ENCODE peak calls at places on chromosomes 13 and 19, in eight cellular contexts. One of them, this sample, is unnamed.

GRCh38 chr19:12939292-12939606 is 840 bp downstream of the CALR start:
- DNase-seq in body of pancreas: peak
- DNase-seq in psoas muscle: no peak
- DNase-seq in neural progenitor cell: peak
- DNase-seq in CD4-positive, alpha-beta T cell: no peak
- DNase-seq in BE2C: no peak
- DNase-seq in IMR-90: peak
- DNase-seq in AG09309: no peak
- DNase-seq in this sample: no peak

GRCh38 chr19:41510484-41510883 is 65.5 kb upstream of the CEACAM21 start:
- DNase-seq in body of pancreas: no peak
- DNase-seq in psoas muscle: no peak
- DNase-seq in neural progenitor cell: no peak
- DNase-seq in CD4-positive, alpha-beta T cell: no peak
- DNase-seq in BE2C: no peak
- DNase-seq in IMR-90: no peak
- DNase-seq in AG09309: no peak
- DNase-seq in this sample: no peak

GRCh38 chr19:14840206-14840605 is 5.2 kb upstream of the OR7A5 start:
- DNase-seq in body of pancreas: no peak
- DNase-seq in psoas muscle: no peak
- DNase-seq in neural progenitor cell: no peak
- DNase-seq in CD4-positive, alpha-beta T cell: no peak
- DNase-seq in BE2C: no peak
- DNase-seq in IMR-90: no peak
- DNase-seq in AG09309: no peak
- DNase-seq in this sample: no peak

GRCh38 chr13:39910833-39911232 is 255.4 kb downstream of the COG6 start:
- DNase-seq in body of pancreas: no peak
- DNase-seq in psoas muscle: peak
- DNase-seq in neural progenitor cell: no peak
- DNase-seq in CD4-positive, alpha-beta T cell: no peak
- DNase-seq in BE2C: no peak
- DNase-seq in IMR-90: no peak
- DNase-seq in AG09309: peak
- DNase-seq in this sample: no peak

GRCh38 chr19:50897612-50898011 is 13.6 kb downstream of the KLK4 start:
- DNase-seq in body of pancreas: no peak
- DNase-seq in psoas muscle: no peak
- DNase-seq in neural progenitor cell: no peak
- DNase-seq in CD4-positive, alpha-beta T cell: no peak
- DNase-seq in BE2C: no peak
- DNase-seq in IMR-90: no peak
- DNase-seq in AG09309: no peak
- DNase-seq in this sample: no peak

GRCh38 chr19:41696402-41697197 is 8.5 kb upstream of the CEACAM7 start:
- DNase-seq in body of pancreas: no peak
- DNase-seq in psoas muscle: no peak
- DNase-seq in neural progenitor cell: no peak
- DNase-seq in CD4-positive, alpha-beta T cell: no peak
- DNase-seq in BE2C: no peak
- DNase-seq in IMR-90: no peak
- DNase-seq in AG09309: no peak
- DNase-seq in this sample: peak

GRCh38 chr19:47094557-47095517 is 18.7 kb downstream of the ZC3H4 start:
- DNase-seq in body of pancreas: peak
- DNase-seq in psoas muscle: no peak
- DNase-seq in neural progenitor cell: no peak
- DNase-seq in CD4-positive, alpha-beta T cell: no peak
- DNase-seq in BE2C: no peak
- DNase-seq in IMR-90: no peak
- DNase-seq in AG09309: no peak
- DNase-seq in this sample: peak

GRCh38 chr13:99690426-99691189 is 189.3 kb downstream of the TM9SF2 start:
- DNase-seq in body of pancreas: no peak
- DNase-seq in psoas muscle: no peak
- DNase-seq in neural progenitor cell: peak
- DNase-seq in CD4-positive, alpha-beta T cell: no peak
- DNase-seq in BE2C: no peak
- DNase-seq in IMR-90: no peak
- DNase-seq in AG09309: no peak
- DNase-seq in this sample: no peak

GRCh38 chr19:45400192-45400591 is 4.7 kb downstream of the PPP1R13L start:
- DNase-seq in body of pancreas: no peak
- DNase-seq in psoas muscle: no peak
- DNase-seq in neural progenitor cell: no peak
- DNase-seq in CD4-positive, alpha-beta T cell: no peak
- DNase-seq in BE2C: no peak
- DNase-seq in IMR-90: no peak
- DNase-seq in AG09309: no peak
- DNase-seq in this sample: peak

GRCh38 chr13:23753523-23753922 is 135.7 kb downstream of the MIPEP start:
- DNase-seq in body of pancreas: peak
- DNase-seq in psoas muscle: no peak
- DNase-seq in neural progenitor cell: no peak
- DNase-seq in CD4-positive, alpha-beta T cell: no peak
- DNase-seq in BE2C: no peak
- DNase-seq in IMR-90: peak
- DNase-seq in AG09309: no peak
- DNase-seq in this sample: peak

GRCh38 chr13:32115069-32115468 is 83.5 kb downstream of the FRY start:
- DNase-seq in body of pancreas: no peak
- DNase-seq in psoas muscle: no peak
- DNase-seq in neural progenitor cell: no peak
- DNase-seq in CD4-positive, alpha-beta T cell: no peak
- DNase-seq in BE2C: no peak
- DNase-seq in IMR-90: no peak
- DNase-seq in AG09309: no peak
- DNase-seq in this sample: no peak

GRCh38 chr13:44306401-44307192 is 67.0 kb upstream of the SERP2 start:
- DNase-seq in body of pancreas: no peak
- DNase-seq in psoas muscle: peak
- DNase-seq in neural progenitor cell: peak
- DNase-seq in CD4-positive, alpha-beta T cell: no peak
- DNase-seq in BE2C: no peak
- DNase-seq in IMR-90: peak
- DNase-seq in AG09309: peak
- DNase-seq in this sample: peak

GRCh38 chr19:16326401-16327130 is 1.9 kb downstream of the KLF2 start:
- DNase-seq in body of pancreas: no peak
- DNase-seq in psoas muscle: peak
- DNase-seq in neural progenitor cell: peak
- DNase-seq in CD4-positive, alpha-beta T cell: peak
- DNase-seq in BE2C: no peak
- DNase-seq in IMR-90: no peak
- DNase-seq in AG09309: no peak
- DNase-seq in this sample: no peak

DNA sequence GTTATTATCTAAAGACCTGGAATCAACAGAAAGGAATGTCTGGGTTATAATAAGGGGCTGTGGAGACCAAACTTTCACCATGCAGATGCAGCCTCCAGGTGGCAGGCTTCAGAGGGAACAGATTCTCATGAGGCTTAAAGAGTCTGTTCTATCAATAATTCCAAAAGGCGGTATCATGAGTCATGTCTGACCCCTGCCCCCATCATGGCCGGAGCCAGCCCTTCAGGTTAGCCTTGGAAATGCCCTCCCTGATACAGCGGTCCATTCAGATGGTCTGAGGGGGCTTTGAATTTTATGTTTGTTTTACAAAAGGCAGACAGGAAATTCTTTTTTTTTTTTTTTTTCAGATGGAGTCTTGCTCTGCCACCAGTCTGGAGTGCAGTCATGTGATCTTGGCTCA is 21.7 kb upstream of the LAMP1 start:
- DNase-seq in body of pancreas: peak
- DNase-seq in psoas muscle: peak
- DNase-seq in neural progenitor cell: peak
- DNase-seq in CD4-positive, alpha-beta T cell: peak
- DNase-seq in BE2C: peak
- DNase-seq in IMR-90: peak
- DNase-seq in AG09309: peak
- DNase-seq in this sample: peak
- TF ChIP-seq CTCF in body of pancreas: peak
- TF ChIP-seq CTCF in psoas muscle: peak
- TF ChIP-seq CTCF in neural progenitor cell: peak
- TF ChIP-seq CTCF in CD4-positive, alpha-beta T cell: peak
- TF ChIP-seq CTCF in BE2C: peak
- TF ChIP-seq CTCF in IMR-90: peak
- TF ChIP-seq CTCF in AG09309: peak
- TF ChIP-seq CTCF in this sample: peak

GRCh38 chr19:29577662-29577963 is 28.5 kb upstream of the POP4 start:
- DNase-seq in body of pancreas: no peak
- DNase-seq in psoas muscle: no peak
- DNase-seq in neural progenitor cell: no peak
- DNase-seq in CD4-positive, alpha-beta T cell: no peak
- DNase-seq in BE2C: no peak
- DNase-seq in IMR-90: no peak
- DNase-seq in AG09309: no peak
- DNase-seq in this sample: no peak

GRCh38 chr19:29574518-29574917 is 31.6 kb upstream of the POP4 start:
- DNase-seq in body of pancreas: no peak
- DNase-seq in psoas muscle: no peak
- DNase-seq in neural progenitor cell: no peak
- DNase-seq in CD4-positive, alpha-beta T cell: no peak
- DNase-seq in BE2C: no peak
- DNase-seq in IMR-90: no peak
- DNase-seq in AG09309: no peak
- DNase-seq in this sample: no peak

GRCh38 chr19:29578349-29578748 is 27.7 kb upstream of the POP4 start:
- DNase-seq in body of pancreas: no peak
- DNase-seq in psoas muscle: no peak
- DNase-seq in neural progenitor cell: no peak
- DNase-seq in CD4-positive, alpha-beta T cell: no peak
- DNase-seq in BE2C: no peak
- DNase-seq in IMR-90: no peak
- DNase-seq in AG09309: no peak
- DNase-seq in this sample: no peak

GRCh38 chr19:29576761-29577661 is 29.1 kb upstream of the POP4 start:
- DNase-seq in body of pancreas: no peak
- DNase-seq in psoas muscle: no peak
- DNase-seq in neural progenitor cell: no peak
- DNase-seq in CD4-positive, alpha-beta T cell: no peak
- DNase-seq in BE2C: no peak
- DNase-seq in IMR-90: peak
- DNase-seq in AG09309: no peak
- DNase-seq in this sample: no peak

DNA sequence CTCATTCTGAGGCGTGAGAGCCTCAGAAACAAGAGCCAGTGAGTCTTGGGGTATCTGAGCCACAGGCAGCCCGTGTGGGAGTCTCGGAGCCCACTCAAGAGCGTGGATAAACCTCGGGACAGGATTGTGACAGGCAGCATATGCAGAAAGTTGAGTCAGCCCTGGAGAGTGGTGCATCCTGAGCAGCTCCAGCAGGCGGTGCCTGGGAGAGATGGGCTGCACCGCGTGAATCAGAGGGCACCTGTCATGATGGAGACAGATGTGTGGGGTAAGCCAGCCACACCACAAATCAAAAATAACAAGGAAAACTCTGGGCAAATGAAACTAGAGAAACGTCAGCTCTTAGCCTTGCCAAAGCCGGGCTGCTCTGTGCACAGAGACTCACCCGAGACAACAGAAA is 30.0 kb upstream of the POP4 start:
- DNase-seq in body of pancreas: no peak
- DNase-seq in psoas muscle: no peak
- DNase-seq in neural progenitor cell: no peak
- DNase-seq in CD4-positive, alpha-beta T cell: no peak
- DNase-seq in BE2C: no peak
- DNase-seq in IMR-90: peak
- DNase-seq in AG09309: no peak
- DNase-seq in this sample: no peak
- TF ChIP-seq CTCF in body of pancreas: no peak
- TF ChIP-seq CTCF in psoas muscle: no peak
- TF ChIP-seq CTCF in neural progenitor cell: no peak
- TF ChIP-seq CTCF in CD4-positive, alpha-beta T cell: no peak
- TF ChIP-seq CTCF in BE2C: no peak
- TF ChIP-seq CTCF in IMR-90: no peak
- TF ChIP-seq CTCF in AG09309: no peak
- TF ChIP-seq CTCF in this sample: no peak

GRCh38 chr13:95418946-95419345 is 117.7 kb upstream of the ABCC4 start:
- DNase-seq in body of pancreas: no peak
- DNase-seq in psoas muscle: no peak
- DNase-seq in neural progenitor cell: no peak
- DNase-seq in CD4-positive, alpha-beta T cell: no peak
- DNase-seq in BE2C: no peak
- DNase-seq in IMR-90: no peak
- DNase-seq in AG09309: no peak
- DNase-seq in this sample: no peak

DNA sequence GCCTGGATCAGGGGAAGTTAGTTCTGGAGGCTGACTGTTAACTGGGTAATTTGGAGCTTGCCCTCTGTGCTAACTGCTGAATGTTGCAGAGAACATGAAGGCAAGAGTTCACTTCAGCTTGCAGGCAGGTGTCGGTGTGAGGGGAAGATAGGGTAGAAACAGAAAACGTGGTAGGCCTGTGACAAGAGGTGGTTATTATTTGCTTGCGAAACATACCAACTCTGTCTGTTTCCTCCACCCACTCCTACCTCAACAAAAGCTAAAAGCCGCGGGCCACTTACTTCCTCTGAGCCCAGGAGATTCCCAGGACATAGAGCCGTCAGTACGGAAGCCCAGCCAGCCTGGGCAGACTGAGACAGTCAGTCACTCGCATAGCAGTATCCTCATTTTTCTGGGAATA is 119.2 kb upstream of the ABCC4 start:
- DNase-seq in body of pancreas: no peak
- DNase-seq in psoas muscle: no peak
- DNase-seq in neural progenitor cell: peak
- DNase-seq in CD4-positive, alpha-beta T cell: no peak
- DNase-seq in BE2C: no peak
- DNase-seq in IMR-90: no peak
- DNase-seq in AG09309: no peak
- DNase-seq in this sample: no peak
- TF ChIP-seq CTCF in body of pancreas: no peak
- TF ChIP-seq CTCF in psoas muscle: no peak
- TF ChIP-seq CTCF in neural progenitor cell: no peak
- TF ChIP-seq CTCF in CD4-positive, alpha-beta T cell: no peak
- TF ChIP-seq CTCF in BE2C: no peak
- TF ChIP-seq CTCF in IMR-90: no peak
- TF ChIP-seq CTCF in AG09309: no peak
- TF ChIP-seq CTCF in this sample: no peak

GRCh38 chr13:102195566-102196462 is 206.0 kb downstream of the FGF14 start:
- DNase-seq in body of pancreas: no peak
- DNase-seq in psoas muscle: no peak
- DNase-seq in neural progenitor cell: no peak
- DNase-seq in CD4-positive, alpha-beta T cell: no peak
- DNase-seq in BE2C: peak
- DNase-seq in IMR-90: peak
- DNase-seq in AG09309: no peak
- DNase-seq in this sample: no peak

GRCh38 chr13:102198418-102199322 is 203.2 kb downstream of the FGF14 start:
- DNase-seq in body of pancreas: no peak
- DNase-seq in psoas muscle: no peak
- DNase-seq in neural progenitor cell: no peak
- DNase-seq in CD4-positive, alpha-beta T cell: no peak
- DNase-seq in BE2C: no peak
- DNase-seq in IMR-90: peak
- DNase-seq in AG09309: no peak
- DNase-seq in this sample: no peak

GRCh38 chr13:102191951-102192461 is 209.8 kb downstream of the FGF14 start:
- DNase-seq in body of pancreas: peak
- DNase-seq in psoas muscle: no peak
- DNase-seq in neural progenitor cell: peak
- DNase-seq in CD4-positive, alpha-beta T cell: no peak
- DNase-seq in BE2C: peak
- DNase-seq in IMR-90: peak
- DNase-seq in AG09309: no peak
- DNase-seq in this sample: no peak

GRCh38 chr13:102197193-102197592 is 204.7 kb downstream of the FGF14 start:
- DNase-seq in body of pancreas: no peak
- DNase-seq in psoas muscle: no peak
- DNase-seq in neural progenitor cell: peak
- DNase-seq in CD4-positive, alpha-beta T cell: no peak
- DNase-seq in BE2C: peak
- DNase-seq in IMR-90: peak
- DNase-seq in AG09309: no peak
- DNase-seq in this sample: peak
- TF ChIP-seq CTCF in body of pancreas: peak
- TF ChIP-seq CTCF in psoas muscle: no peak
- TF ChIP-seq CTCF in neural progenitor cell: peak
- TF ChIP-seq CTCF in CD4-positive, alpha-beta T cell: no peak
- TF ChIP-seq CTCF in BE2C: peak
- TF ChIP-seq CTCF in IMR-90: peak
- TF ChIP-seq CTCF in AG09309: no peak
- TF ChIP-seq CTCF in this sample: no peak

This sample was measured in Calu3.